ENCODE peak calls at places on chromosomes 3 and 15, in six cellular contexts. Y is SW480; I is HT1080; Z is stimulated activated CD4-positive, alpha-beta T cell treated with anti-CD3 and anti-CD28 coated beads, Interleukin-1b, Interleukin-23, amount 100 ng/mL, for 24 hours; X is activated B cell treated with CpG ODN at 0.5 μM for 24 hours; S is left ventricle myocardium superior. N is an unnamed sample.

GRCh38 chr3:115448856-115449255 is 174.5 kb upstream of the GAP43 start:
- DNase-seq in I (no peak), Y (no peak), Z (no peak), S (no peak), X (no peak), N (no peak)

GRCh38 chr3:18351823-18352744 is 73.1 kb downstream of the SATB1 start:
- DNase-seq in Y (no peak), X (no peak), I (no peak), Z (no peak), S (no peak), N (no peak)

GRCh38 chr3:190701096-190701532 is 161.4 kb downstream of the GMNC start:
- DNase-seq in Z (no peak), S (peak; percentile 29), I (peak; percentile 74), X (no peak), Y (peak; percentile 79), N (no peak)

GRCh38 chr15:80669599-80670273 is 25.4 kb upstream of the ABHD17C start:
- DNase-seq in Y (no peak), Z (no peak), I (peak; percentile 35), X (no peak), S (no peak), N (no peak)

GRCh38 chr3:137709011-137709601 is 55.0 kb upstream of the SOX14 start:
- DNase-seq in X (no peak), I (no peak), Z (no peak), Y (peak; percentile 33), S (no peak), N (peak; percentile 6)

GRCh38 chr3:159825216-159825854 is 163.3 kb upstream of the IL12A start:
- DNase-seq in X (no peak), I (no peak), S (no peak), Z (no peak), Y (no peak), N (no peak)

GRCh38 chr3:16290007-16290826 is 25.2 kb downstream of the OXNAD1 start:
- DNase-seq in S (no peak), I (peak; percentile 30), Y (peak; percentile 28), X (no peak), Z (no peak), N (no peak)

GRCh38 chr3:150447631-150448465 is 39.8 kb downstream of the TSC22D2 start:
- DNase-seq in X (no peak), I (peak; percentile 58), S (no peak), Y (no peak), Z (no peak), N (no peak)

GRCh38 chr15:69701198-69701597 is 248.6 kb downstream of the RPLP1 start:
- DNase-seq in I (no peak), Z (no peak), X (no peak), Y (no peak), S (no peak), N (no peak)

GRCh38 chr3:142596726-142597088 is 514 bp downstream of the PLS1 start:
- DNase-seq in Y (peak; percentile 55), S (no peak), X (no peak), I (no peak), Z (no peak), N (no peak)

GRCh38 chr3:13045904-13046568 is 27.2 kb downstream of the IQSEC1 start:
- DNase-seq in S (no peak), Y (no peak), I (no peak), X (peak; percentile 61), Z (no peak), N (no peak)

GRCh38 chr3:122890077-122890484 is 95.2 kb downstream of the SLC49A4 start:
- DNase-seq in Y (no peak), Z (no peak), X (no peak), S (peak; percentile 75), I (peak; percentile 74), N (no peak)

GRCh38 chr3:24156466-24156865 is 211.4 kb downstream of the NR1D2 start:
- DNase-seq in Y (peak; percentile 59), X (no peak), I (peak; percentile 98), Z (no peak), S (no peak), N (peak; percentile 27)

GRCh38 chr15:31563421-31563820 is 236.8 kb downstream of the KLF13 start:
- DNase-seq in S (no peak), Z (no peak), Y (no peak), I (no peak), X (no peak), N (no peak)

GRCh38 chr3:12764171-12764776 is 5.2 kb upstream of the TMEM40 start:
- DNase-seq in X (no peak), Y (no peak), S (no peak), I (no peak), Z (no peak), N (no peak)

GRCh38 chr3:97821413-97821809 is 400 bp upstream of the CRYBG3 start:
- DNase-seq in S (no peak), Z (peak; percentile 4), I (no peak), Y (peak; percentile 46), X (no peak), N (no peak)

GRCh38 chr15:95559875-95560394 is 770.6 kb upstream of the NR2F2 start:
- DNase-seq in I (peak; percentile 81), Z (no peak), S (no peak), X (no peak), Y (no peak), N (peak; percentile 5)

GRCh38 chr15:68623301-68623892 is 44.6 kb downstream of the CORO2B start:
- DNase-seq in X (no peak), S (peak; percentile 63), Z (no peak), Y (no peak), I (no peak), N (no peak)

GRCh38 chr15:91849749-91850161 is 3.8 kb upstream of the SLCO3A1 start:
- DNase-seq in X (no peak), Y (peak; percentile 36), I (peak; percentile 60), S (no peak), Z (no peak), N (peak; percentile 25)

GRCh38 chr3:31403197-31403596 is 129.5 kb upstream of the STT3B start:
- DNase-seq in I (no peak), Y (no peak), S (no peak), X (no peak), Z (no peak), N (no peak)

GRCh38 chr15:63521405-63522142 is 17.2 kb downstream of the USP3 start:
- DNase-seq in S (no peak), Y (no peak), X (no peak), Z (no peak), I (no peak), N (no peak)

GRCh38 chr3:172364374-172365027 is 83.8 kb downstream of the GHSR start:
- DNase-seq in I (no peak), S (no peak), X (no peak), Z (no peak), Y (no peak), N (no peak)

GRCh38 chr3:195905970-195906864 is 2.1 kb downstream of the TNK2 start:
- DNase-seq in Y (peak; percentile 74), I (peak; percentile 75), X (no peak), Z (no peak), S (no peak), N (no peak)

GRCh38 chr3:48187579-48188265 is 495 bp downstream of the CDC25A start:
- DNase-seq in Z (peak; percentile 16), X (peak; percentile 42), I (peak; percentile 7), Y (peak; percentile 78), S (peak; percentile 66), N (no peak)

GRCh38 chr15:100092034-100092433 is 249.7 kb downstream of the ADAMTS17 start:
- DNase-seq in Y (no peak), X (no peak), I (no peak), Z (no peak), S (no peak), N (no peak)

GRCh38 chr15:77493324-77493907 is 72.7 kb downstream of the HMG20A start:
- DNase-seq in I (peak; percentile 78), Y (no peak), X (no peak), S (no peak), Z (no peak), N (no peak)

GRCh38 chr3:129985113-129985512 is 10.6 kb downstream of the TRH start:
- DNase-seq in Z (no peak), S (peak; percentile 70), X (no peak), Y (no peak), I (no peak), N (no peak)

GRCh38 chr15:89401636-89402252 is 67.1 kb upstream of the POLG start:
- DNase-seq in X (no peak), S (no peak), I (peak; percentile 48), Z (no peak), Y (no peak), N (peak; percentile 51)

GRCh38 chr3:46107682-46108081 is 80.4 kb upstream of the XCR1 start:
- DNase-seq in S (no peak), X (no peak), Z (no peak), I (no peak), Y (no peak), N (no peak)

GRCh38 chr15:39623550-39623931 is 42.7 kb downstream of the THBS1 start:
- DNase-seq in I (no peak), X (no peak), Z (no peak), S (no peak), Y (no peak), N (no peak)